ENCODE peak calls at places on chromosomes 7 and 10, in ten cellular contexts. V is NCI-H2107; U is GM12865; T is heart left ventricle; Y is stimulated activated CD8-positive, alpha-beta memory T cell treated with anti-CD3 and anti-CD28 coated beads, Interleukin-15, amount 100 ng/mL, for 48 hours; K is heart right ventricle; Q is ovary; C is upper lobe of left lung; J is globus pallidus; O is foreskin fibroblast. R is an unnamed sample.

GRCh38 chr10:71996598-71997371 is 32.6 kb downstream of the CHST3 start:
- DNase-seq in V (no peak), U (no peak), T (no peak), Y (no peak), K (no peak), Q (no peak), C (no peak), J (peak; percentile 91), O (no peak), R (no peak)

GRCh38 chr7:51328351-51328801 is 11.8 kb upstream of the COBL start:
- DNase-seq in V (no peak), U (no peak), T (no peak), Y (no peak), K (no peak), Q (no peak), C (no peak), J (no peak), O (no peak), R (no peak)

GRCh38 chr10:17805921-17806577 is 3.1 kb upstream of the MRC1 start:
- DNase-seq in V (no peak), U (peak; percentile 47), T (no peak), Y (no peak), K (no peak), Q (no peak), C (no peak), J (no peak), O (no peak), R (no peak)

GRCh38 chr7:127702938-127703337 is 50.9 kb downstream of the SND1 start:
- DNase-seq in V (no peak), U (no peak), T (no peak), Y (no peak), K (no peak), Q (no peak), C (no peak), J (no peak), O (no peak), R (no peak)

GRCh38 chr10:6204063-6204340 is 1.3 kb downstream of the PFKFB3 start:
- DNase-seq in V (no peak), U (peak; percentile 17), T (peak; percentile 39), Y (peak; percentile 41), K (peak; percentile 55), Q (no peak), C (peak; percentile 94), J (no peak), O (no peak), R (peak; percentile 55)

GRCh38 chr10:52469970-52470705 is 156.1 kb downstream of the DKK1 start:
- DNase-seq in V (no peak), U (no peak), T (no peak), Y (no peak), K (no peak), Q (no peak), C (no peak), J (no peak), O (no peak), R (no peak)

GRCh38 chr7:104272767-104273384 is 55.5 kb upstream of the LHFPL3 start:
- DNase-seq in V (peak; percentile 5), U (peak; percentile 53), T (no peak), Y (no peak), K (no peak), Q (no peak), C (no peak), J (peak; percentile 59), O (peak; percentile 8), R (no peak)

GRCh38 chr7:31517103-31517502 is 3.2 kb downstream of the ITPRID1 start:
- DNase-seq in V (no peak), U (no peak), T (no peak), Y (no peak), K (no peak), Q (no peak), C (no peak), J (no peak), O (no peak), R (no peak)

GRCh38 chr10:75035975-75036708 is 75.3 kb upstream of the SAMD8 start:
- DNase-seq in V (no peak), U (peak; percentile 72), T (no peak), Y (peak; percentile 30), K (no peak), Q (no peak), C (no peak), J (no peak), O (peak; percentile 61), R (no peak)

GRCh38 chr7:150926066-150926465 is 52.1 kb downstream of the KCNH2 start:
- DNase-seq in V (no peak), U (no peak), T (no peak), Y (no peak), K (no peak), Q (no peak), C (no peak), J (no peak), O (no peak), R (no peak)

GRCh38 chr10:49817845-49818244 is 55.7 kb upstream of the OGDHL start:
- DNase-seq in V (no peak), U (no peak), T (no peak), Y (no peak), K (no peak), Q (no peak), C (no peak), J (no peak), O (no peak), R (peak; percentile 77)

GRCh38 chr7:48244902-48245301 is 73.6 kb downstream of the ABCA13 start:
- DNase-seq in V (no peak), U (no peak), T (peak; percentile 26), Y (no peak), K (no peak), Q (no peak), C (no peak), J (peak; percentile 51), O (no peak), R (peak; percentile 20)

GRCh38 chr7:49768835-49769234 is 4.6 kb upstream of the VWC2 start:
- DNase-seq in V (no peak), U (no peak), T (no peak), Y (no peak), K (no peak), Q (no peak), C (no peak), J (no peak), O (no peak), R (no peak)

GRCh38 chr10:132065491-132066105 is at the start of gene JAKMIP3:
- DNase-seq in V (peak; percentile 2), U (no peak), T (peak; percentile 46), Y (no peak), K (no peak), Q (peak; percentile 60), C (peak; percentile 85), J (peak; percentile 85), O (peak; percentile 83), R (peak; percentile 80)

GRCh38 chr7:69457912-69458491 is 140.3 kb upstream of the AUTS2 start:
- DNase-seq in V (no peak), U (no peak), T (peak; percentile 78), Y (no peak), K (peak; percentile 68), Q (no peak), C (no peak), J (no peak), O (no peak), R (peak; percentile 45)

GRCh38 chr10:70771311-70772194 is 13.6 kb downstream of the TBATA start:
- DNase-seq in V (no peak), U (no peak), T (no peak), Y (no peak), K (no peak), Q (no peak), C (no peak), J (no peak), O (no peak), R (no peak)